ENCODE peak calls at places on chromosomes 16 and 17, in seven cellular contexts. One of them, this sample, is unnamed.

GRCh38 chr16:23148513-23149266 is 562 bp downstream of the USP31 start:
- DNase-seq in thoracic aorta: no peak
- DNase-seq in T-helper 17 cell: peak; percentile 46
- DNase-seq in stimulated activated CD8-positive, alpha-beta memory T cell treated with anti-CD3 and anti-CD28 coated beads, Interleukin-4, amount 100 ng/mL, for 1 hour: peak; percentile 13
- DNase-seq in adrenal gland: peak; percentile 87
- DNase-seq in T-cell: peak; percentile 51
- DNase-seq in ACHN: peak; percentile 76
- DNase-seq in this sample: peak; percentile 23

GRCh38 chr17:74892974-74893911 is at the start of gene FADS6:
- DNase-seq in thoracic aorta: no peak
- DNase-seq in T-helper 17 cell: no peak
- DNase-seq in stimulated activated CD8-positive, alpha-beta memory T cell treated with anti-CD3 and anti-CD28 coated beads, Interleukin-4, amount 100 ng/mL, for 1 hour: no peak
- DNase-seq in adrenal gland: no peak
- DNase-seq in T-cell: no peak
- DNase-seq in ACHN: no peak
- DNase-seq in this sample: no peak

GRCh38 chr16:46649571-46649970 is 28.4 kb upstream of the SHCBP1 start:
- DNase-seq in thoracic aorta: no peak
- DNase-seq in T-helper 17 cell: no peak
- DNase-seq in stimulated activated CD8-positive, alpha-beta memory T cell treated with anti-CD3 and anti-CD28 coated beads, Interleukin-4, amount 100 ng/mL, for 1 hour: no peak
- DNase-seq in adrenal gland: no peak
- DNase-seq in T-cell: no peak
- DNase-seq in ACHN: no peak
- DNase-seq in this sample: no peak

GRCh38 chr16:54050281-54051210 is 236.0 kb downstream of the IRX3 start:
- DNase-seq in thoracic aorta: no peak
- DNase-seq in T-helper 17 cell: no peak
- DNase-seq in stimulated activated CD8-positive, alpha-beta memory T cell treated with anti-CD3 and anti-CD28 coated beads, Interleukin-4, amount 100 ng/mL, for 1 hour: no peak
- DNase-seq in adrenal gland: no peak
- DNase-seq in T-cell: no peak
- DNase-seq in ACHN: no peak
- DNase-seq in this sample: no peak

GRCh38 chr17:79800325-79801155 is 3.7 kb upstream of the CBX8 start:
- DNase-seq in thoracic aorta: no peak
- DNase-seq in T-helper 17 cell: no peak
- DNase-seq in stimulated activated CD8-positive, alpha-beta memory T cell treated with anti-CD3 and anti-CD28 coated beads, Interleukin-4, amount 100 ng/mL, for 1 hour: no peak
- DNase-seq in adrenal gland: no peak
- DNase-seq in T-cell: peak; percentile 45
- DNase-seq in ACHN: peak; percentile 57
- DNase-seq in this sample: no peak

GRCh38 chr16:81796035-81796434 is 16.9 kb downstream of the PLCG2 start:
- DNase-seq in thoracic aorta: no peak
- DNase-seq in T-helper 17 cell: no peak
- DNase-seq in stimulated activated CD8-positive, alpha-beta memory T cell treated with anti-CD3 and anti-CD28 coated beads, Interleukin-4, amount 100 ng/mL, for 1 hour: no peak
- DNase-seq in adrenal gland: no peak
- DNase-seq in T-cell: no peak
- DNase-seq in ACHN: no peak
- DNase-seq in this sample: no peak

GRCh38 chr17:8470447-8471047 is 34.9 kb downstream of the NDEL1 start:
- DNase-seq in thoracic aorta: no peak
- DNase-seq in T-helper 17 cell: no peak
- DNase-seq in stimulated activated CD8-positive, alpha-beta memory T cell treated with anti-CD3 and anti-CD28 coated beads, Interleukin-4, amount 100 ng/mL, for 1 hour: no peak
- DNase-seq in adrenal gland: peak; percentile 95
- DNase-seq in T-cell: no peak
- DNase-seq in ACHN: peak; percentile 60
- DNase-seq in this sample: no peak

GRCh38 chr17:50258647-50259483 is 15.4 kb upstream of the TMEM92 start:
- DNase-seq in thoracic aorta: no peak
- DNase-seq in T-helper 17 cell: no peak
- DNase-seq in stimulated activated CD8-positive, alpha-beta memory T cell treated with anti-CD3 and anti-CD28 coated beads, Interleukin-4, amount 100 ng/mL, for 1 hour: no peak
- DNase-seq in adrenal gland: peak; percentile 18
- DNase-seq in T-cell: no peak
- DNase-seq in ACHN: no peak
- DNase-seq in this sample: no peak

GRCh38 chr16:19879241-19879792 is 5.3 kb downstream of the GPRC5B start:
- DNase-seq in thoracic aorta: no peak
- DNase-seq in T-helper 17 cell: no peak
- DNase-seq in stimulated activated CD8-positive, alpha-beta memory T cell treated with anti-CD3 and anti-CD28 coated beads, Interleukin-4, amount 100 ng/mL, for 1 hour: no peak
- DNase-seq in adrenal gland: peak; percentile 62
- DNase-seq in T-cell: no peak
- DNase-seq in ACHN: no peak
- DNase-seq in this sample: no peak

GRCh38 chr16:50367777-50368409 is 895 bp downstream of the BRD7 start:
- DNase-seq in thoracic aorta: no peak
- DNase-seq in T-helper 17 cell: no peak
- DNase-seq in stimulated activated CD8-positive, alpha-beta memory T cell treated with anti-CD3 and anti-CD28 coated beads, Interleukin-4, amount 100 ng/mL, for 1 hour: no peak
- DNase-seq in adrenal gland: no peak
- DNase-seq in T-cell: no peak
- DNase-seq in ACHN: peak; percentile 32
- DNase-seq in this sample: no peak

GRCh38 chr17:8152112-8152775 is at the start of gene PER1:
- DNase-seq in thoracic aorta: peak; percentile 87
- DNase-seq in T-helper 17 cell: peak; percentile 78
- DNase-seq in stimulated activated CD8-positive, alpha-beta memory T cell treated with anti-CD3 and anti-CD28 coated beads, Interleukin-4, amount 100 ng/mL, for 1 hour: peak; percentile 69
- DNase-seq in adrenal gland: peak; percentile 99
- DNase-seq in T-cell: peak; percentile 87
- DNase-seq in ACHN: peak; percentile 98
- DNase-seq in this sample: peak; percentile 78

GRCh38 chr16:70665113-70665694 is 18.8 kb downstream of the IL34 start:
- DNase-seq in thoracic aorta: no peak
- DNase-seq in T-helper 17 cell: no peak
- DNase-seq in stimulated activated CD8-positive, alpha-beta memory T cell treated with anti-CD3 and anti-CD28 coated beads, Interleukin-4, amount 100 ng/mL, for 1 hour: no peak
- DNase-seq in adrenal gland: no peak
- DNase-seq in T-cell: no peak
- DNase-seq in ACHN: no peak
- DNase-seq in this sample: no peak

GRCh38 chr16:67431077-67431804 is at the start of gene HSD11B2:
- DNase-seq in thoracic aorta: no peak
- DNase-seq in T-helper 17 cell: peak; percentile 28
- DNase-seq in stimulated activated CD8-positive, alpha-beta memory T cell treated with anti-CD3 and anti-CD28 coated beads, Interleukin-4, amount 100 ng/mL, for 1 hour: no peak
- DNase-seq in adrenal gland: no peak
- DNase-seq in T-cell: no peak
- DNase-seq in ACHN: peak; percentile 81
- DNase-seq in this sample: peak; percentile 10

GRCh38 chr17:43871947-43872690 is 25.1 kb downstream of the CD300LG start:
- DNase-seq in thoracic aorta: no peak
- DNase-seq in T-helper 17 cell: no peak
- DNase-seq in stimulated activated CD8-positive, alpha-beta memory T cell treated with anti-CD3 and anti-CD28 coated beads, Interleukin-4, amount 100 ng/mL, for 1 hour: no peak
- DNase-seq in adrenal gland: no peak
- DNase-seq in T-cell: no peak
- DNase-seq in ACHN: peak; percentile 22
- DNase-seq in this sample: no peak

GRCh38 chr16:30867747-30868146 is 26.1 kb downstream of the BCL7C start:
- DNase-seq in thoracic aorta: no peak
- DNase-seq in T-helper 17 cell: no peak
- DNase-seq in stimulated activated CD8-positive, alpha-beta memory T cell treated with anti-CD3 and anti-CD28 coated beads, Interleukin-4, amount 100 ng/mL, for 1 hour: no peak
- DNase-seq in adrenal gland: no peak
- DNase-seq in T-cell: no peak
- DNase-seq in ACHN: peak; percentile 49
- DNase-seq in this sample: no peak

GRCh38 chr17:21298056-21298982 is 13.8 kb downstream of the MAP2K3 start:
- DNase-seq in thoracic aorta: no peak
- DNase-seq in T-helper 17 cell: no peak
- DNase-seq in stimulated activated CD8-positive, alpha-beta memory T cell treated with anti-CD3 and anti-CD28 coated beads, Interleukin-4, amount 100 ng/mL, for 1 hour: no peak
- DNase-seq in adrenal gland: no peak
- DNase-seq in T-cell: no peak
- DNase-seq in ACHN: no peak
- DNase-seq in this sample: no peak

GRCh38 chr16:19883296-19883951 is 1.2 kb downstream of the GPRC5B start:
- DNase-seq in thoracic aorta: no peak
- DNase-seq in T-helper 17 cell: no peak
- DNase-seq in stimulated activated CD8-positive, alpha-beta memory T cell treated with anti-CD3 and anti-CD28 coated beads, Interleukin-4, amount 100 ng/mL, for 1 hour: no peak
- DNase-seq in adrenal gland: peak; percentile 70
- DNase-seq in T-cell: peak; percentile 3
- DNase-seq in ACHN: peak; percentile 28
- DNase-seq in this sample: no peak

GRCh38 chr16:11259288-11259621 is 3.3 kb upstream of the SOCS1 start:
- DNase-seq in thoracic aorta: no peak
- DNase-seq in T-helper 17 cell: no peak
- DNase-seq in stimulated activated CD8-positive, alpha-beta memory T cell treated with anti-CD3 and anti-CD28 coated beads, Interleukin-4, amount 100 ng/mL, for 1 hour: no peak
- DNase-seq in adrenal gland: no peak
- DNase-seq in T-cell: no peak
- DNase-seq in ACHN: no peak
- DNase-seq in this sample: no peak

GRCh38 chr16:592518-593306 is 2.8 kb downstream of the RAB40C start:
- DNase-seq in thoracic aorta: no peak
- DNase-seq in T-helper 17 cell: no peak
- DNase-seq in stimulated activated CD8-positive, alpha-beta memory T cell treated with anti-CD3 and anti-CD28 coated beads, Interleukin-4, amount 100 ng/mL, for 1 hour: no peak
- DNase-seq in adrenal gland: peak; percentile 74
- DNase-seq in T-cell: no peak
- DNase-seq in ACHN: no peak
- DNase-seq in this sample: no peak

GRCh38 chr16:73536931-73537330 is 489.0 kb upstream of the ZFHX3 start:
- DNase-seq in thoracic aorta: no peak
- DNase-seq in T-helper 17 cell: no peak
- DNase-seq in stimulated activated CD8-positive, alpha-beta memory T cell treated with anti-CD3 and anti-CD28 coated beads, Interleukin-4, amount 100 ng/mL, for 1 hour: no peak
- DNase-seq in adrenal gland: no peak
- DNase-seq in T-cell: no peak
- DNase-seq in ACHN: no peak
- DNase-seq in this sample: no peak

GRCh38 chr17:266219-266618 is 84.8 kb upstream of the DOC2B start:
- DNase-seq in thoracic aorta: no peak
- DNase-seq in T-helper 17 cell: no peak
- DNase-seq in stimulated activated CD8-positive, alpha-beta memory T cell treated with anti-CD3 and anti-CD28 coated beads, Interleukin-4, amount 100 ng/mL, for 1 hour: no peak
- DNase-seq in adrenal gland: peak; percentile 44
- DNase-seq in T-cell: no peak
- DNase-seq in ACHN: no peak
- DNase-seq in this sample: no peak

GRCh38 chr17:39001703-39002637 is 34.8 kb upstream of the FBXO47 start:
- DNase-seq in thoracic aorta: peak; percentile 57
- DNase-seq in T-helper 17 cell: no peak
- DNase-seq in stimulated activated CD8-positive, alpha-beta memory T cell treated with anti-CD3 and anti-CD28 coated beads, Interleukin-4, amount 100 ng/mL, for 1 hour: no peak
- DNase-seq in adrenal gland: peak; percentile 74
- DNase-seq in T-cell: no peak
- DNase-seq in ACHN: no peak
- DNase-seq in this sample: no peak

GRCh38 chr16:66372898-66373155 is 6.3 kb downstream of the CDH5 start:
- DNase-seq in thoracic aorta: no peak
- DNase-seq in T-helper 17 cell: no peak
- DNase-seq in stimulated activated CD8-positive, alpha-beta memory T cell treated with anti-CD3 and anti-CD28 coated beads, Interleukin-4, amount 100 ng/mL, for 1 hour: no peak
- DNase-seq in adrenal gland: no peak
- DNase-seq in T-cell: no peak
- DNase-seq in ACHN: no peak
- DNase-seq in this sample: no peak

This sample was measured in CD4-positive, alpha-beta T cell.